ENCODE peak calls at places on chromosomes 12 and 14, in four cellular contexts. One of them, this sample, is unnamed.
A peak's percentile ranks its signal among the peaks of the same experiment; 100 is the strongest.

GRCh38 chr12:75623631-75624118 is 112.3 kb upstream of the KRR1 start:
- DNase-seq in H1: no peak
- DNase-seq in NT2/D1: no peak
- DNase-seq in HepG2: peak; percentile 87
- DNase-seq in this sample: no peak

GRCh38 chr14:61563880-61564622 is 131.3 kb upstream of the HIF1A start:
- DNase-seq in H1: no peak
- DNase-seq in NT2/D1: no peak
- DNase-seq in HepG2: no peak
- DNase-seq in this sample: no peak

GRCh38 chr12:100293017-100293416 is 26.0 kb downstream of the SCYL2 start:
- DNase-seq in H1: no peak
- DNase-seq in NT2/D1: no peak
- DNase-seq in HepG2: no peak
- DNase-seq in this sample: no peak

GRCh38 chr12:5560242-5560641 is 128.3 kb downstream of the NTF3 start:
- DNase-seq in H1: no peak
- DNase-seq in NT2/D1: no peak
- DNase-seq in HepG2: no peak
- DNase-seq in this sample: no peak

GRCh38 chr14:22289570-22289969 is 299.5 kb downstream of the DAD1 start:
- DNase-seq in H1: no peak
- DNase-seq in NT2/D1: no peak
- DNase-seq in HepG2: no peak
- DNase-seq in this sample: no peak

GRCh38 chr12:9364224-9365176 is 156.3 kb upstream of the PZP start:
- DNase-seq in H1: peak; percentile 65
- DNase-seq in NT2/D1: peak; percentile 93
- DNase-seq in HepG2: peak; percentile 46
- DNase-seq in this sample: peak; percentile 98

GRCh38 chr12:75364918-75365317 is 26.0 kb upstream of the GLIPR1L2 start:
- DNase-seq in H1: no peak
- DNase-seq in NT2/D1: no peak
- DNase-seq in HepG2: no peak
- DNase-seq in this sample: no peak

GRCh38 chr12:9906888-9907287 is 25.3 kb downstream of the CLEC2A start:
- DNase-seq in H1: no peak
- DNase-seq in NT2/D1: no peak
- DNase-seq in HepG2: no peak
- DNase-seq in this sample: no peak

GRCh38 chr12:120764766-120765165 is 39.1 kb downstream of the ACADS start:
- DNase-seq in H1: no peak
- DNase-seq in NT2/D1: no peak
- DNase-seq in HepG2: no peak
- DNase-seq in this sample: no peak

GRCh38 chr12:27493260-27493935 is 30.6 kb upstream of the PPFIBP1 start:
- DNase-seq in H1: no peak
- DNase-seq in NT2/D1: no peak
- DNase-seq in HepG2: no peak
- DNase-seq in this sample: no peak

GRCh38 chr14:69335421-69335820 is 62.7 kb downstream of the ERH start:
- DNase-seq in H1: no peak
- DNase-seq in NT2/D1: no peak
- DNase-seq in HepG2: no peak
- DNase-seq in this sample: no peak

GRCh38 chr14:99995700-99996356 is 69.4 kb upstream of the EVL start:
- DNase-seq in H1: peak; percentile 80
- DNase-seq in NT2/D1: peak; percentile 47
- DNase-seq in HepG2: peak; percentile 55
- DNase-seq in this sample: peak; percentile 89

GRCh38 chr14:57987051-57987450 is 121.2 kb upstream of the SLC35F4 start:
- DNase-seq in H1: no peak
- DNase-seq in NT2/D1: no peak
- DNase-seq in HepG2: no peak
- DNase-seq in this sample: no peak

GRCh38 chr12:116406529-116406928 is 129.0 kb upstream of the MED13L start:
- DNase-seq in H1: peak; percentile 50
- DNase-seq in NT2/D1: no peak
- DNase-seq in HepG2: peak; percentile 71
- DNase-seq in this sample: no peak

GRCh38 chr12:100427078-100427477 is 46.6 kb upstream of the NR1H4 start:
- DNase-seq in H1: no peak
- DNase-seq in NT2/D1: no peak
- DNase-seq in HepG2: peak; percentile 44
- DNase-seq in this sample: no peak

GRCh38 chr12:41531147-41531829 is 343.2 kb downstream of the PDZRN4 start:
- DNase-seq in H1: no peak
- DNase-seq in NT2/D1: no peak
- DNase-seq in HepG2: no peak
- DNase-seq in this sample: no peak

GRCh38 chr12:77685112-77685511 is 145.6 kb upstream of the NAV3 start:
- DNase-seq in H1: peak; percentile 52
- DNase-seq in NT2/D1: peak; percentile 69
- DNase-seq in HepG2: peak; percentile 56
- DNase-seq in this sample: peak; percentile 7

GRCh38 chr12:9604288-9604687 is 3.4 kb downstream of the KLRB1 start:
- DNase-seq in H1: no peak
- DNase-seq in NT2/D1: no peak
- DNase-seq in HepG2: no peak
- DNase-seq in this sample: no peak

GRCh38 chr14:31902002-31902401 is 175.1 kb upstream of the ARHGAP5 start:
- DNase-seq in H1: no peak
- DNase-seq in NT2/D1: no peak
- DNase-seq in HepG2: peak; percentile 66
- DNase-seq in this sample: no peak

GRCh38 chr12:50231346-50231745 is 52.0 kb downstream of the LIMA1 start:
- DNase-seq in H1: no peak
- DNase-seq in NT2/D1: no peak
- DNase-seq in HepG2: no peak
- DNase-seq in this sample: no peak

GRCh38 chr14:74713395-74713735 is 421 bp downstream of the FCF1 start:
- DNase-seq in H1: no peak
- DNase-seq in NT2/D1: no peak
- DNase-seq in HepG2: no peak
- DNase-seq in this sample: no peak

GRCh38 chr14:32259368-32260013 is 56.4 kb upstream of the RNU6-8 start:
- DNase-seq in H1: no peak
- DNase-seq in NT2/D1: no peak
- DNase-seq in HepG2: peak; percentile 77
- DNase-seq in this sample: peak; percentile 66

GRCh38 chr14:21078287-21078686 is 8.2 kb downstream of the ARHGEF40 start:
- DNase-seq in H1: no peak
- DNase-seq in NT2/D1: no peak
- DNase-seq in HepG2: no peak
- DNase-seq in this sample: no peak

GRCh38 chr12:93954160-93955112 is 193.9 kb upstream of the PLXNC1 start:
- DNase-seq in H1: no peak
- DNase-seq in NT2/D1: no peak
- DNase-seq in HepG2: no peak
- DNase-seq in this sample: no peak

GRCh38 chr14:77478796-77479195 is 19.8 kb downstream of the ISM2 start:
- DNase-seq in H1: no peak
- DNase-seq in NT2/D1: no peak
- DNase-seq in HepG2: no peak
- DNase-seq in this sample: peak; percentile 30

GRCh38 chr12:3747543-3747942 is 5.4 kb downstream of the CRACR2A start:
- DNase-seq in H1: peak; percentile 24
- DNase-seq in NT2/D1: no peak
- DNase-seq in HepG2: no peak
- DNase-seq in this sample: no peak

GRCh38 chr12:109423392-109423791 is 53.7 kb downstream of the KCTD10 start:
- DNase-seq in H1: no peak
- DNase-seq in NT2/D1: no peak
- DNase-seq in HepG2: no peak
- DNase-seq in this sample: no peak

DNA sequence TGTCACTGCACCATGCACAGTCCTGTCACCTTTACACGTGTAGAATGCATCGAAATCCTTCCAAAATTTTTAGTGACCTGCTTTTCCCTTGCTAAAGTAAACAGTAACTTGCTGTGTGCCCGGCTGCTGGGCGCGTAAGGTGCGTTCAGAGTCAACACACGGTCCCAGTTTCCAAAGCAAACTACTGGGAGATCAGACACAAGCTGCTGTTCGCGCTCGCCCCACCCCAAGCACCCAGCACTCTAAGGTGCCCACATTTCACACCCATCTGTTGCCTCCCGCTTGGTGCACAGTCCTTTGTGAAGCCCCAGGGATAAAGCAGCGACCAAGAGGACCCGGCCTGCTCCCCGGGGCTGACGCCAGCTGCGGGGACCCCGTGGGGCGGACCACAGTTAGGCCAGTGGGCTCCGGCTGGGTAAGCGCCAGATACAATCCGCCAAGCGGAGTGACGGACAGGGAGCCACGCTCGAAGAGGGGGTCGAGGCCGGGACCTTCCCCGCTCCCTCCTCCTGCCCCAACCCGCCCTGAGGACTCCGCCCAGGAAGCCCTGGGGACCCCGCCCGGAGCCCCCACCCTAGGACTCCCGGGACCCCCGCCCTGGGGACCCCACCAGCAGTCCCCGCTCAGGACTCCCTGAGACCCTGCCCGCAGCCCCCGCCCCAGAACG is 633 bp downstream of the STX2 start:
- DNase-seq in H1: peak; percentile 80
- DNase-seq in NT2/D1: no peak
- DNase-seq in HepG2: peak; percentile 27
- DNase-seq in this sample: no peak
- TF ChIP-seq SUZ12 in H1: no peak
- TF ChIP-seq SUZ12 in NT2/D1: no peak
- TF ChIP-seq SUZ12 in HepG2: no peak
- TF ChIP-seq SUZ12 in this sample: no peak

GRCh38 chr12:92408072-92408900 is 262.6 kb upstream of the BTG1 start:
- DNase-seq in H1: peak; percentile 65
- DNase-seq in NT2/D1: no peak
- DNase-seq in HepG2: peak; percentile 4
- DNase-seq in this sample: no peak
- TF ChIP-seq YY1 in H1: no peak
- TF ChIP-seq YY1 in NT2/D1: no peak
- TF ChIP-seq YY1 in HepG2: no peak
- TF ChIP-seq YY1 in this sample: peak; percentile 78

GRCh38 chr14:64442300-64442988 is 22.9 kb upstream of the AKAP5 start:
- DNase-seq in H1: no peak
- DNase-seq in NT2/D1: no peak
- DNase-seq in HepG2: no peak
- DNase-seq in this sample: no peak
- TF ChIP-seq SUZ12 in H1: no peak
- TF ChIP-seq SUZ12 in NT2/D1: no peak
- TF ChIP-seq SUZ12 in HepG2: no peak
- TF ChIP-seq SUZ12 in this sample: no peak

DNA sequence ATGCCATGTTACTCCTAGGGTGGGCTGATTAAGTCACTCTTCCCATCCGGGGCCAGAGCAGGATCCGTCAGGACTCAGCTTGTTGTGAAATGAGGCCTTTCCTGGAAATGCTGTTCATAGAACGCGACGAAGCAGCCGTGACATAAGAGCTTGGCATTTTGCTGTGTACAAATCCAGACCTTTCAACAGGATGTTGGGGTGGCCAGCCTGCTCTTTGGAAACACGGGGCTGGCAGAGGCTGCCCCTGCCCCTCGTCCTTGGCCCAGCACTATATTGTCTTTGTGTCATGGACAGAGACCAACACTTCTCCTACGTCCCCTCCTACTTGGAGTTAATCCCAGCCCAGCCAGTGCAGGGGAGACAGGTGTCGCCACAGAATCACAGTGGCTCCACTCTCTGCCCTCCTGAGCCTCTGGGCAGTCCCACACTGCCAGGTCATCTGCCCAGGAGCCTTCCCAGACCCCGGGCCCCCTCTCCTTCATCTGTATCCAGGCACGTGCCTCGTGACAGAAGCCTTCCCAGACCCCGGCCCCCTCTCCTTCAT is 18.6 kb upstream of the EIF5 start:
- DNase-seq in H1: no peak
- DNase-seq in NT2/D1: no peak
- DNase-seq in HepG2: peak; percentile 74
- DNase-seq in this sample: no peak
- TF ChIP-seq YY1 in H1: no peak
- TF ChIP-seq YY1 in NT2/D1: no peak
- TF ChIP-seq YY1 in HepG2: no peak
- TF ChIP-seq YY1 in this sample: no peak

DNA sequence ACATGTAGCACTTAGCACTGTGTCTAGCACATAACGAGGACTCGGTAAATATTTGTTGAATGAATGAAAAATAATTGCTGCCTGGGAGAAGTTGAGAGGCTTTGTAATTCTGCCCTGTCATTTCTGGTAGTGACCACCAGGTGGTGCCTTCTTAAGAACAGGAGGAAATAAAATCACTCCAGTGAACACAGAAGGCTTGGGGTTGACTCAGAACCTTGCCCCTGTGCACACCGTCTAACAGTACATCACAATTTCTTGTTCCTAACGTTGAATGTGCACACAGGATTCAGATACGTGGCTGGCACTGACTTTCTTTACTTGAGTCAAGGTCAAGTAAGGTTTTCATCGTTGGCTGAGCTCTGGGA is 91.8 kb downstream of the RGS6 start:
- DNase-seq in H1: peak; percentile 60
- DNase-seq in NT2/D1: peak; percentile 27
- DNase-seq in HepG2: peak; percentile 24
- DNase-seq in this sample: peak; percentile 43
- TF ChIP-seq SUZ12 in H1: no peak
- TF ChIP-seq SUZ12 in NT2/D1: no peak
- TF ChIP-seq SUZ12 in HepG2: no peak
- TF ChIP-seq SUZ12 in this sample: no peak

GRCh38 chr14:88168498-88169165 is 154.4 kb downstream of the KCNK10 start:
- DNase-seq in H1: peak; percentile 73
- DNase-seq in NT2/D1: peak; percentile 38
- DNase-seq in HepG2: peak; percentile 50
- DNase-seq in this sample: no peak
- TF ChIP-seq YY1 in H1: no peak
- TF ChIP-seq YY1 in NT2/D1: no peak
- TF ChIP-seq YY1 in HepG2: no peak
- TF ChIP-seq YY1 in this sample: no peak

DNA sequence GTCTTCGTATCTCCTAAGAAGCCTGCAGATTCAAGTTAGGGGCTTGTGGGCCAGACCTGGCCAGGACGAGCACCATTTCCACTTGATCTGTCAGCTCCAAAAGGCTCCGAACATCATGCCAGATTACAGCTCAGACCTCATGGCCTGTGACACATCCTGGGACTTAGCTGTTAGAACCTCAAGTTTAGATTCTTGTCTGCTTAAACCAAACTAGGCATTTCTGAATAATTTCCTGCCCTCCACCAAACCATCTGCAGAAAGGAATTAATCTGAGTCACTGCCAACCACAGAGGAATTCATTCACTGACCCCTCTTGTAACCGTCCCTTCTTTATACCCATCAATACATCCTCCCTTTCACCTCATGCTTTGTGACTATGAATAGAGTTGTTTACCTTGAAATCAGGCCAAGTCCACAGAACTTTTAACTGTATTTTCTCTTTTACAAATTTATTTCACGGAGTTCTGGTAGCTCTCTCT is 120.3 kb downstream of the FBXL14 start:
- DNase-seq in H1: no peak
- DNase-seq in NT2/D1: peak; percentile 72
- DNase-seq in HepG2: peak; percentile 20
- DNase-seq in this sample: no peak
- TF ChIP-seq SUZ12 in H1: peak; percentile 10
- TF ChIP-seq SUZ12 in NT2/D1: no peak
- TF ChIP-seq SUZ12 in HepG2: no peak
- TF ChIP-seq SUZ12 in this sample: no peak